ENCODE peak calls at places on chromosome 15, in seven cellular contexts. One of them, this sample, is unnamed.

GRCh38 chr15:67835349-67836133 is 4.3 kb downstream of the RNU6-1 start:
- DNase-seq in activated CD4-positive, alpha-beta T cell treated with anti-CD3 and anti-CD28 coated beads for 24 hours: no peak
- DNase-seq in posterior cingulate gyrus: no peak
- DNase-seq in stimulated activated CD4-positive, alpha-beta T cell treated with anti-CD3 and anti-CD28 coated beads, Interleukin-4, amount 100 ng/mL, for 4 hours: no peak
- DNase-seq in activated naive CD4-positive, alpha-beta T cell treated with anti-CD3 and anti-CD28 coated beads, Interleukin-2, amount 50 U/mL, for 72 hours: peak
- DNase-seq in NCI-H1930: no peak
- DNase-seq in neural crest cell: no peak
- DNase-seq in this sample: no peak

GRCh38 chr15:69317392-69317841 is 18.7 kb downstream of the PAQR5 start:
- DNase-seq in NCI-H1930: no peak
- DNase-seq in neural crest cell: no peak
- DNase-seq in activated naive CD4-positive, alpha-beta T cell treated with anti-CD3 and anti-CD28 coated beads, Interleukin-2, amount 50 U/mL, for 72 hours: no peak
- DNase-seq in posterior cingulate gyrus: no peak
- DNase-seq in stimulated activated CD4-positive, alpha-beta T cell treated with anti-CD3 and anti-CD28 coated beads, Interleukin-4, amount 100 ng/mL, for 4 hours: no peak
- DNase-seq in activated CD4-positive, alpha-beta T cell treated with anti-CD3 and anti-CD28 coated beads for 24 hours: no peak
- DNase-seq in this sample: no peak

GRCh38 chr15:88605507-88606436 is 15.4 kb upstream of the AEN start:
- DNase-seq in neural crest cell: peak
- DNase-seq in NCI-H1930: no peak
- DNase-seq in posterior cingulate gyrus: peak
- DNase-seq in activated CD4-positive, alpha-beta T cell treated with anti-CD3 and anti-CD28 coated beads for 24 hours: peak
- DNase-seq in activated naive CD4-positive, alpha-beta T cell treated with anti-CD3 and anti-CD28 coated beads, Interleukin-2, amount 50 U/mL, for 72 hours: peak
- DNase-seq in stimulated activated CD4-positive, alpha-beta T cell treated with anti-CD3 and anti-CD28 coated beads, Interleukin-4, amount 100 ng/mL, for 4 hours: no peak
- DNase-seq in this sample: no peak

GRCh38 chr15:89197503-89197971 is 23.8 kb downstream of the RLBP1 start:
- DNase-seq in stimulated activated CD4-positive, alpha-beta T cell treated with anti-CD3 and anti-CD28 coated beads, Interleukin-4, amount 100 ng/mL, for 4 hours: no peak
- DNase-seq in activated CD4-positive, alpha-beta T cell treated with anti-CD3 and anti-CD28 coated beads for 24 hours: no peak
- DNase-seq in neural crest cell: peak
- DNase-seq in activated naive CD4-positive, alpha-beta T cell treated with anti-CD3 and anti-CD28 coated beads, Interleukin-2, amount 50 U/mL, for 72 hours: peak
- DNase-seq in posterior cingulate gyrus: peak
- DNase-seq in NCI-H1930: no peak
- DNase-seq in this sample: no peak

GRCh38 chr15:59052915-59053407 is 52.0 kb upstream of the CCNB2 start:
- DNase-seq in NCI-H1930: no peak
- DNase-seq in posterior cingulate gyrus: no peak
- DNase-seq in activated naive CD4-positive, alpha-beta T cell treated with anti-CD3 and anti-CD28 coated beads, Interleukin-2, amount 50 U/mL, for 72 hours: no peak
- DNase-seq in neural crest cell: no peak
- DNase-seq in activated CD4-positive, alpha-beta T cell treated with anti-CD3 and anti-CD28 coated beads for 24 hours: no peak
- DNase-seq in stimulated activated CD4-positive, alpha-beta T cell treated with anti-CD3 and anti-CD28 coated beads, Interleukin-4, amount 100 ng/mL, for 4 hours: no peak
- DNase-seq in this sample: no peak

GRCh38 chr15:74464216-74464615 is 3.3 kb upstream of the UBL7 start:
- DNase-seq in stimulated activated CD4-positive, alpha-beta T cell treated with anti-CD3 and anti-CD28 coated beads, Interleukin-4, amount 100 ng/mL, for 4 hours: no peak
- DNase-seq in NCI-H1930: no peak
- DNase-seq in activated naive CD4-positive, alpha-beta T cell treated with anti-CD3 and anti-CD28 coated beads, Interleukin-2, amount 50 U/mL, for 72 hours: no peak
- DNase-seq in posterior cingulate gyrus: no peak
- DNase-seq in neural crest cell: no peak
- DNase-seq in activated CD4-positive, alpha-beta T cell treated with anti-CD3 and anti-CD28 coated beads for 24 hours: no peak
- DNase-seq in this sample: no peak

GRCh38 chr15:96121521-96121920 is 209.0 kb upstream of the NR2F2 start:
- DNase-seq in activated CD4-positive, alpha-beta T cell treated with anti-CD3 and anti-CD28 coated beads for 24 hours: no peak
- DNase-seq in posterior cingulate gyrus: no peak
- DNase-seq in activated naive CD4-positive, alpha-beta T cell treated with anti-CD3 and anti-CD28 coated beads, Interleukin-2, amount 50 U/mL, for 72 hours: no peak
- DNase-seq in neural crest cell: no peak
- DNase-seq in stimulated activated CD4-positive, alpha-beta T cell treated with anti-CD3 and anti-CD28 coated beads, Interleukin-4, amount 100 ng/mL, for 4 hours: no peak
- DNase-seq in NCI-H1930: no peak
- DNase-seq in this sample: no peak

GRCh38 chr15:25244731-25245585 is 193.9 kb downstream of the UBE3A start:
- DNase-seq in stimulated activated CD4-positive, alpha-beta T cell treated with anti-CD3 and anti-CD28 coated beads, Interleukin-4, amount 100 ng/mL, for 4 hours: no peak
- DNase-seq in activated naive CD4-positive, alpha-beta T cell treated with anti-CD3 and anti-CD28 coated beads, Interleukin-2, amount 50 U/mL, for 72 hours: no peak
- DNase-seq in neural crest cell: no peak
- DNase-seq in posterior cingulate gyrus: peak
- DNase-seq in NCI-H1930: no peak
- DNase-seq in activated CD4-positive, alpha-beta T cell treated with anti-CD3 and anti-CD28 coated beads for 24 hours: no peak
- DNase-seq in this sample: no peak

GRCh38 chr15:88881781-88882180 is 13.6 kb downstream of the HAPLN3 start:
- DNase-seq in stimulated activated CD4-positive, alpha-beta T cell treated with anti-CD3 and anti-CD28 coated beads, Interleukin-4, amount 100 ng/mL, for 4 hours: no peak
- DNase-seq in NCI-H1930: no peak
- DNase-seq in neural crest cell: no peak
- DNase-seq in activated CD4-positive, alpha-beta T cell treated with anti-CD3 and anti-CD28 coated beads for 24 hours: no peak
- DNase-seq in activated naive CD4-positive, alpha-beta T cell treated with anti-CD3 and anti-CD28 coated beads, Interleukin-2, amount 50 U/mL, for 72 hours: no peak
- DNase-seq in posterior cingulate gyrus: no peak
- DNase-seq in this sample: no peak

GRCh38 chr15:44102675-44103254 is 92.3 kb downstream of the FRMD5 start:
- DNase-seq in posterior cingulate gyrus: no peak
- DNase-seq in NCI-H1930: peak
- DNase-seq in activated CD4-positive, alpha-beta T cell treated with anti-CD3 and anti-CD28 coated beads for 24 hours: no peak
- DNase-seq in neural crest cell: peak
- DNase-seq in stimulated activated CD4-positive, alpha-beta T cell treated with anti-CD3 and anti-CD28 coated beads, Interleukin-4, amount 100 ng/mL, for 4 hours: no peak
- DNase-seq in activated naive CD4-positive, alpha-beta T cell treated with anti-CD3 and anti-CD28 coated beads, Interleukin-2, amount 50 U/mL, for 72 hours: no peak
- DNase-seq in this sample: no peak